ENCODE peak calls at places on chromosomes 11 and 22, in nine cellular contexts. T is sigmoid colon; K is mammary epithelial cell; M is GM23248; A is Peyer's patch; Z is effector memory CD4-positive, alpha-beta T cell; J is mesendoderm; Y is brain microvascular endothelial cell; P is left lung. B is an unnamed sample.

GRCh38 chr22:40635008-40635939 is 1.2 kb downstream of the MRTFA start:
- DNase-seq in T (peak; percentile 78), K (no peak), M (peak; percentile 64), A (no peak), Z (no peak), J (no peak), Y (no peak), P (no peak), B (no peak)

GRCh38 chr11:64225608-64226506 is at the start of the genes NUDT22 and TRPT1:
- DNase-seq in T (peak; percentile 96), K (peak; percentile 75), M (peak; percentile 93), A (peak; percentile 97), Z (peak; percentile 84), J (peak; percentile 85), Y (peak; percentile 60), P (peak; percentile 91), B (peak; percentile 53)

GRCh38 chr11:67630230-67630942 is 649 bp upstream of the NUDT8 start:
- DNase-seq in T (peak; percentile 99), K (peak; percentile 95), M (peak; percentile 100), A (peak; percentile 100), Z (peak; percentile 89), J (peak; percentile 98), Y (peak; percentile 96), P (peak; percentile 99), B (peak; percentile 86)

GRCh38 chr11:128421577-128421976 is 165.8 kb downstream of the ETS1 start:
- DNase-seq in T (no peak), K (no peak), M (peak; percentile 93), A (no peak), Z (no peak), J (peak; percentile 16), Y (peak; percentile 81), P (no peak), B (peak; percentile 62)

GRCh38 chr22:30635273-30636225 is at the start of gene SLC35E4:
- DNase-seq in T (peak; percentile 98), K (peak; percentile 88), M (peak; percentile 95), A (peak; percentile 98), Z (peak; percentile 88), J (peak; percentile 90), Y (peak; percentile 76), P (peak; percentile 96), B (peak; percentile 68)

GRCh38 chr11:114261791-114262190 is 34.4 kb upstream of the NNMT start:
- DNase-seq in T (no peak), K (no peak), M (no peak), A (no peak), Z (no peak), J (no peak), Y (no peak), P (no peak), B (no peak)

GRCh38 chr11:56172256-56172835 is 4.1 kb upstream of the OR5J2 start:
- DNase-seq in T (no peak), K (no peak), M (no peak), A (no peak), Z (no peak), J (no peak), Y (no peak), P (no peak), B (no peak)

GRCh38 chr22:42961815-42962214 is 53.1 kb downstream of the PACSIN2 start:
- DNase-seq in T (no peak), K (no peak), M (peak; percentile 44), A (peak; percentile 53), Z (no peak), J (no peak), Y (no peak), P (no peak), B (no peak)

GRCh38 chr11:68331338-68331947 is 19.1 kb downstream of the LRP5 start:
- DNase-seq in T (no peak), K (no peak), M (no peak), A (no peak), Z (no peak), J (no peak), Y (no peak), P (no peak), B (no peak)

GRCh38 chr22:49688516-49689254 is 139.0 kb downstream of the BRD1 start:
- DNase-seq in T (no peak), K (no peak), M (no peak), A (no peak), Z (no peak), J (no peak), Y (no peak), P (no peak), B (no peak)

GRCh38 chr22:41917906-41918791 is 3.3 kb upstream of the SHISA8 start:
- DNase-seq in T (no peak), K (peak; percentile 46), M (peak; percentile 37), A (peak; percentile 83), Z (no peak), J (no peak), Y (peak; percentile 29), P (peak; percentile 67), B (peak; percentile 68)
- H3K27me3 ChIP-seq in T (peaks cover 29% of the 10 kb centered on the region), K (peaks cover 18% of the 10 kb centered on the region), M (peaks cover 28% of the 10 kb centered on the region), A (peaks cover 26% of the 10 kb centered on the region), Z (peaks cover 8% of the 10 kb centered on the region), J (peaks cover 30% of the 10 kb centered on the region), Y (peaks cover 32% of the 10 kb centered on the region), P (peaks cover 82% of the 10 kb centered on the region), B (peaks cover 23% of the 10 kb centered on the region)

GRCh38 chr22:22137891-22138290 is 106.7 kb upstream of the VPREB1 start:
- DNase-seq in T (no peak), K (no peak), M (no peak), A (no peak), Z (no peak), J (no peak), Y (no peak), P (no peak), B (no peak)
- H3K27me3 ChIP-seq in T (no peaks in the 10 kb centered on the region), K (no peaks in the 10 kb centered on the region), M (peaks cover 82% of the 10 kb centered on the region), A (no peaks in the 10 kb centered on the region), Z (peaks cover 3% of the 10 kb centered on the region), J (no peaks in the 10 kb centered on the region), Y (peaks cover 53% of the 10 kb centered on the region), P (peaks cover 42% of the 10 kb centered on the region), B (peaks cover 3% of the 10 kb centered on the region)

DNA sequence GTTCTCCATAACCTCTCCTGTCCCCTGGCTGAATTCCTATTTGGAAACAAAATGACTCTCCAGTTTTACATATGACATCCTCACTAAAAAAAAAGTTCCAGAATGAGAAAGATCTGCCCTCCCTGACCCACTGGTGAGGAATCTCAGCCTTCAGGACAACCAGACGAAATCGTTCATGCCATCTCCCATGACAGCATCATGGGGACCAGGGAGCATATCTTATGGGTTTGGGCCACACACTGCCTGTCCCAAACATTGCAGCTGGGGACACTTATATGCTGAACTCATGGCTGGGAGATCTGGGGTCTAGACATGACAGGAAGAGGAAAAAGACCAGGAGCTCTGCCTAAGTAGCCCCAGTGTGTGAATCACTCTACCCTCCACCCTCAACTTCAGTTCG is 102.1 kb downstream of the ZNF280B start:
- DNase-seq in T (no peak), K (no peak), M (no peak), A (no peak), Z (no peak), J (no peak), Y (no peak), P (no peak), B (no peak)
- H3K27me3 ChIP-seq in T (no peaks in the 10 kb centered on the region), K (peaks cover 2% of the 10 kb centered on the region), M (peaks cover 24% of the 10 kb centered on the region), A (no peaks in the 10 kb centered on the region), Z (no peaks in the 10 kb centered on the region), J (no peaks in the 10 kb centered on the region), Y (peaks cover 14% of the 10 kb centered on the region), P (peaks cover 22% of the 10 kb centered on the region), B (peaks cover 5% of the 10 kb centered on the region)

DNA sequence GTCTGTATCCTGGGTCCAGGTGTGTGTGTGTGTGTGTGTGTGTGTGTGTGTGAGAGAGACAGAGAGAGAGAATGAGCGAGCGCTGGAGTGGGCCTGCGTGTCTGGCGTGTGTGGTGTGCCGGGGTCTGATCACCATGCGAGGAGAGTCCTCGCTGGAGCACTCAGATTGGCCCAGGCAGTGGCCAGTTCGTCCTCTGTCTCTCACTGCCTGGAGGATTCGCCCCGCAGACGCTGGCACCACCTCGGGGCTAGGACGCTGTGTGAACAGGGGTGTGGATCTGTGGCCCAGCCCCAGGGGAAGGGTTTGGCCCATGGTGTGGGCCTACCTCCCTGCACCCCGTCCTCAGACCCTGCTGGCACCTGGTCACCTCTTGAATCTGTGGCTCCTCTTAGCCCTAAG is 11.6 kb upstream of the CACNA1I start:
- DNase-seq in T (no peak), K (no peak), M (no peak), A (no peak), Z (no peak), J (no peak), Y (no peak), P (no peak), B (no peak)
- H3K27me3 ChIP-seq in T (peaks cover 26% of the 10 kb centered on the region), K (peaks cover 12% of the 10 kb centered on the region), M (peaks cover 45% of the 10 kb centered on the region), A (peaks cover 24% of the 10 kb centered on the region), Z (peaks cover 25% of the 10 kb centered on the region), J (peaks cover 18% of the 10 kb centered on the region), Y (peaks cover 42% of the 10 kb centered on the region), P (peaks cover 86% of the 10 kb centered on the region), B (peaks cover 32% of the 10 kb centered on the region)

DNA sequence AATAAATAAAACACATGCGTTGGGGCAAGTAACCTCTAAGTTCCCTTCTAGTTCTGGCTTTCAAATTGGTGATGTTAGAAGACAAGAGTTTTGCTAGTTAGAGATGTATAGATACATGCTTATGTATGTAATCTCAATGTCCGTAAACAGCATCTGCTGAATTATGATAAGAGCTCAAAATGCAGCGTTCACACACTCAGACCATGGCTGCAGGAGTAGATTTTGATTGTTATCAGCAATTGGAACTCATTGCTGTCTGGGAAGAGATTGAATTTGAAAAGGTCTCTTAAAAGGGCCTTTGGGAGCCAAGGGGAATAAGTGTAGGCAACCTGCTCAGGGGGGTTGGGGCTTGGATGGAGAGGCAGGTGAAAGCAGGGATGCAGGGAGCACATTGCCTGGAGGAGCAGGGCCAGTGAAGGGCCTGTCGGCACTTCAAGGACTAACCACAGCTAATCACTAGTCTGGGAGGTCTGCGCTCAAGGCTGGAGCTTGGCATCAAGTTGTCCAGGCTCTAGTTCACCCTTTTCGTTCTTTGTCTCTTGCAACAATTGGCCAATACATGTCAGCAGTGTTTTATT is 2.7 kb upstream of the RAG1 start:
- DNase-seq in T (no peak), K (no peak), M (no peak), A (no peak), Z (no peak), J (no peak), Y (no peak), P (no peak), B (no peak)
- H3K27me3 ChIP-seq in T (no peaks in the 10 kb centered on the region), K (no peaks in the 10 kb centered on the region), M (peaks cover 44% of the 10 kb centered on the region), A (no peaks in the 10 kb centered on the region), Z (peaks cover 4% of the 10 kb centered on the region), J (no peaks in the 10 kb centered on the region), Y (peaks cover 4% of the 10 kb centered on the region), P (peaks cover 4% of the 10 kb centered on the region), B (no peaks in the 10 kb centered on the region)

GRCh38 chr11:43503417-43503816 is 144.7 kb downstream of the TTC17 start:
- DNase-seq in T (no peak), K (no peak), M (peak; percentile 30), A (no peak), Z (no peak), J (no peak), Y (peak; percentile 19), P (no peak), B (peak; percentile 16)
- H3K27me3 ChIP-seq in T (no peaks in the 10 kb centered on the region), K (no peaks in the 10 kb centered on the region), M (no peaks in the 10 kb centered on the region), A (no peaks in the 10 kb centered on the region), Z (no peaks in the 10 kb centered on the region), J (no peaks in the 10 kb centered on the region), Y (no peaks in the 10 kb centered on the region), P (no peaks in the 10 kb centered on the region), B (no peaks in the 10 kb centered on the region)

B was measured in bronchial epithelial cell.